ENCODE peak calls at places on chromosome 17, in five cellular contexts. One of them, this sample, is unnamed.

GRCh38 chr17:4712526-4712925 is 2.1 kb downstream of the ARRB2 start:
- DNase-seq in thoracic aorta: no peak
- DNase-seq in sigmoid colon: no peak
- DNase-seq in lower leg skin: no peak
- DNase-seq in HFF-Myc: no peak
- DNase-seq in this sample: no peak

GRCh38 chr17:56112086-56112485 is 41.2 kb upstream of the ANKFN1 start:
- DNase-seq in lower leg skin: no peak
- DNase-seq in HFF-Myc: no peak
- DNase-seq in thoracic aorta: no peak
- DNase-seq in sigmoid colon: no peak
- DNase-seq in this sample: no peak

GRCh38 chr17:19728114-19728495 is 11.7 kb upstream of the SLC47A2 start:
- DNase-seq in HFF-Myc: no peak
- DNase-seq in lower leg skin: peak; percentile 93
- DNase-seq in thoracic aorta: peak; percentile 40
- DNase-seq in sigmoid colon: peak; percentile 95
- DNase-seq in this sample: no peak

GRCh38 chr17:1196946-1197345 is 17.2 kb upstream of the ABR start:
- DNase-seq in lower leg skin: no peak
- DNase-seq in HFF-Myc: no peak
- DNase-seq in sigmoid colon: no peak
- DNase-seq in thoracic aorta: no peak
- DNase-seq in this sample: no peak

GRCh38 chr17:21005367-21005766 is 37.4 kb downstream of the USP22 start:
- DNase-seq in lower leg skin: no peak
- DNase-seq in sigmoid colon: no peak
- DNase-seq in thoracic aorta: no peak
- DNase-seq in HFF-Myc: no peak
- DNase-seq in this sample: no peak

GRCh38 chr17:46110219-46110618 is 83.0 kb downstream of the KANSL1 start:
- DNase-seq in HFF-Myc: no peak
- DNase-seq in sigmoid colon: no peak
- DNase-seq in thoracic aorta: no peak
- DNase-seq in lower leg skin: no peak
- DNase-seq in this sample: no peak

GRCh38 chr17:66570353-66571195 is 264.3 kb upstream of the CACNG5 start:
- DNase-seq in lower leg skin: no peak
- DNase-seq in sigmoid colon: no peak
- DNase-seq in HFF-Myc: no peak
- DNase-seq in thoracic aorta: no peak
- DNase-seq in this sample: no peak

GRCh38 chr17:74758846-74759163 is 10.4 kb downstream of the NHERF1 start:
- DNase-seq in lower leg skin: no peak
- DNase-seq in thoracic aorta: no peak
- DNase-seq in HFF-Myc: no peak
- DNase-seq in sigmoid colon: no peak
- DNase-seq in this sample: no peak

GRCh38 chr17:69175812-69176517 is 34.3 kb upstream of the ABCA6 start:
- DNase-seq in HFF-Myc: peak; percentile 52
- DNase-seq in lower leg skin: no peak
- DNase-seq in thoracic aorta: no peak
- DNase-seq in sigmoid colon: no peak
- DNase-seq in this sample: no peak

GRCh38 chr17:36064142-36064541 is at the start of gene CCL18:
- DNase-seq in lower leg skin: no peak
- DNase-seq in thoracic aorta: no peak
- DNase-seq in sigmoid colon: no peak
- DNase-seq in HFF-Myc: no peak
- DNase-seq in this sample: no peak

GRCh38 chr17:41972571-41973411 is 6.2 kb downstream of the CNP start:
- DNase-seq in lower leg skin: no peak
- DNase-seq in sigmoid colon: no peak
- DNase-seq in HFF-Myc: no peak
- DNase-seq in thoracic aorta: no peak
- DNase-seq in this sample: no peak

GRCh38 chr17:79987187-79987889 is 48.3 kb downstream of the TBC1D16 start:
- DNase-seq in sigmoid colon: peak; percentile 50
- DNase-seq in HFF-Myc: no peak
- DNase-seq in thoracic aorta: no peak
- DNase-seq in lower leg skin: no peak
- DNase-seq in this sample: no peak

GRCh38 chr17:33940769-33941168 is 314.3 kb upstream of the CCL2 start:
- DNase-seq in sigmoid colon: no peak
- DNase-seq in thoracic aorta: no peak
- DNase-seq in lower leg skin: no peak
- DNase-seq in HFF-Myc: no peak
- DNase-seq in this sample: no peak

GRCh38 chr17:76911299-76912007 is 43.2 kb downstream of the MGAT5B start:
- DNase-seq in HFF-Myc: no peak
- DNase-seq in lower leg skin: no peak
- DNase-seq in sigmoid colon: no peak
- DNase-seq in thoracic aorta: no peak
- DNase-seq in this sample: no peak

GRCh38 chr17:31724026-31724425 is 135.0 kb downstream of the COPRS start:
- DNase-seq in thoracic aorta: no peak
- DNase-seq in HFF-Myc: peak; percentile 52
- DNase-seq in sigmoid colon: no peak
- DNase-seq in lower leg skin: no peak
- DNase-seq in this sample: peak; percentile 51

GRCh38 chr17:327296-327695 is 25.3 kb downstream of the RPH3AL start:
- DNase-seq in lower leg skin: no peak
- DNase-seq in thoracic aorta: no peak
- DNase-seq in HFF-Myc: no peak
- DNase-seq in sigmoid colon: peak; percentile 48
- DNase-seq in this sample: no peak

GRCh38 chr17:68196394-68197090 is 51.3 kb upstream of the AMZ2 start:
- DNase-seq in thoracic aorta: no peak
- DNase-seq in HFF-Myc: no peak
- DNase-seq in lower leg skin: no peak
- DNase-seq in sigmoid colon: no peak
- DNase-seq in this sample: no peak

GRCh38 chr17:35313875-35314409 is 59.5 kb downstream of the SLFN11 start:
- DNase-seq in sigmoid colon: no peak
- DNase-seq in thoracic aorta: no peak
- DNase-seq in HFF-Myc: no peak
- DNase-seq in lower leg skin: peak; percentile 21
- DNase-seq in this sample: no peak

GRCh38 chr17:6303664-6304063 is 131.3 kb downstream of the AIPL1 start:
- DNase-seq in lower leg skin: no peak
- DNase-seq in HFF-Myc: no peak
- DNase-seq in sigmoid colon: no peak
- DNase-seq in thoracic aorta: no peak
- DNase-seq in this sample: peak; percentile 6

GRCh38 chr17:73820686-73821448 is 176.6 kb upstream of the SDK2 start:
- DNase-seq in sigmoid colon: peak; percentile 12
- DNase-seq in lower leg skin: no peak
- DNase-seq in HFF-Myc: peak; percentile 32
- DNase-seq in thoracic aorta: no peak
- DNase-seq in this sample: no peak

GRCh38 chr17:20071824-20072691 is 62.9 kb downstream of the SPECC1 start:
- DNase-seq in thoracic aorta: no peak
- DNase-seq in HFF-Myc: no peak
- DNase-seq in lower leg skin: no peak
- DNase-seq in sigmoid colon: no peak
- DNase-seq in this sample: no peak

GRCh38 chr17:65022137-65022536 is 34.4 kb downstream of the GNA13 start:
- DNase-seq in sigmoid colon: no peak
- DNase-seq in HFF-Myc: no peak
- DNase-seq in lower leg skin: no peak
- DNase-seq in thoracic aorta: no peak
- DNase-seq in this sample: no peak
- H3K4me3 ChIP-seq in sigmoid colon: no peak overlapping the region
- H3K4me3 ChIP-seq in HFF-Myc: no peak overlapping the region
- H3K4me3 ChIP-seq in lower leg skin: no peak overlapping the region
- H3K4me3 ChIP-seq in thoracic aorta: no peak overlapping the region
- H3K4me3 ChIP-seq in this sample: no peak overlapping the region

DNA sequence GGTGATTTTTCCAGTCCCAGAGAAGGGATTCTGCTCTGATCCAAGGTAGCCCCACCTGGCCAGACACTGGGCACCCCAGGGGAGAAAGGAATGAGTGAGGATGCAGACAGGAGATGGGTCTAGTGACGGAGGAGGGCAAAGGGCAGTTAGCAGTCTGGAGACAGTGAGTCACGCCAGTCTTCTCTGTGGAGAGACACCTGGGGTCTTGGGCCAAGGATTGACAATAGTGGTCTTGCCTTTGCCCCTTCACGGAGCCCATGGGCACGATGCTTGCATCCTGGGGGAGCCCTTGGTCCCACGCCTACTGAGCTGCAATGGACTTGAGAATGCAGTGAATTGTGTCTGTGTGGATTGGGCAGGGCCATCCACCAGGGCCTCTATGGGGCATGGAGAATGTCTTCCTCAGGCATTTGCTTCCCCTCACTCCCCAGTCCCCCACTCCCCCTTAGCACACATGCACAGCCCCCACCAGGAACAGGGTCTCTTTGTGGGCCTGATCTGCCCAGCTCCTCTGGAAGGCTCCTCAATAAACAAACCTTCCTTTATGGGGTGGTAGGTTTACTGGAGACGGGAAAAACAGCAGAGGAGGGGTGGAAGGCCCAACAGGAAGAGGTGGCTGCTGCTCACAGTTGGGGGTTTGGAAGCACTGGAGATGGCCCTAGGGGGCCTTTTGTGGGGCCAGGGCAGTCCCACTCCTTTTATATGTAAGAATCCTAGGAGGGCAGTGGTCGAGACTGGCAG is 1.4 kb downstream of the CHAD start:
- DNase-seq in HFF-Myc: no peak
- DNase-seq in lower leg skin: no peak
- DNase-seq in thoracic aorta: no peak
- DNase-seq in sigmoid colon: peak; percentile 40
- DNase-seq in this sample: no peak
- TF ChIP-seq CTCF in HFF-Myc: no peak
- TF ChIP-seq CTCF in lower leg skin: no peak
- TF ChIP-seq CTCF in thoracic aorta: no peak
- TF ChIP-seq CTCF in sigmoid colon: no peak
- TF ChIP-seq CTCF in this sample: no peak

GRCh38 chr17:82333279-82334171 is at the start of gene SECTM1:
- DNase-seq in sigmoid colon: peak; percentile 88
- DNase-seq in thoracic aorta: no peak
- DNase-seq in lower leg skin: peak; percentile 72
- DNase-seq in HFF-Myc: no peak
- DNase-seq in this sample: no peak

GRCh38 chr17:82334622-82335394 is 1.2 kb upstream of the SECTM1 start:
- DNase-seq in lower leg skin: no peak
- DNase-seq in HFF-Myc: no peak
- DNase-seq in sigmoid colon: no peak
- DNase-seq in thoracic aorta: no peak
- DNase-seq in this sample: no peak

GRCh38 chr17:82331345-82331939 is 2.1 kb downstream of the SECTM1 start:
- DNase-seq in HFF-Myc: no peak
- DNase-seq in thoracic aorta: no peak
- DNase-seq in sigmoid colon: no peak
- DNase-seq in lower leg skin: no peak
- DNase-seq in this sample: no peak

GRCh38 chr17:82334204-82334621 is 647 bp upstream of the SECTM1 start:
- DNase-seq in thoracic aorta: no peak
- DNase-seq in sigmoid colon: no peak
- DNase-seq in HFF-Myc: no peak
- DNase-seq in lower leg skin: no peak
- DNase-seq in this sample: no peak

GRCh38 chr17:82332669-82333278 is 792 bp downstream of the SECTM1 start:
- DNase-seq in thoracic aorta: no peak
- DNase-seq in HFF-Myc: no peak
- DNase-seq in lower leg skin: no peak
- DNase-seq in sigmoid colon: peak; percentile 85
- DNase-seq in this sample: no peak
- H3K4me3 ChIP-seq in thoracic aorta: peak overlapping the region; percentile 83
- H3K4me3 ChIP-seq in HFF-Myc: peak overlapping the region; percentile 41
- H3K4me3 ChIP-seq in lower leg skin: peak overlapping the region; percentile 41
- H3K4me3 ChIP-seq in sigmoid colon: peak overlapping the region; percentile 79
- H3K4me3 ChIP-seq in this sample: no peak overlapping the region

GRCh38 chr17:50185724-50186545 is 15.5 kb downstream of the COL1A1 start:
- DNase-seq in thoracic aorta: no peak
- DNase-seq in HFF-Myc: no peak
- DNase-seq in sigmoid colon: no peak
- DNase-seq in lower leg skin: no peak
- DNase-seq in this sample: no peak

GRCh38 chr17:50182783-50183438 is 17.1 kb downstream of the SGCA start:
- DNase-seq in HFF-Myc: no peak
- DNase-seq in thoracic aorta: no peak
- DNase-seq in sigmoid colon: no peak
- DNase-seq in lower leg skin: no peak
- DNase-seq in this sample: no peak

GRCh38 chr17:50184611-50185398 is 16.6 kb downstream of the COL1A1 start:
- DNase-seq in lower leg skin: peak; percentile 90
- DNase-seq in thoracic aorta: peak; percentile 46
- DNase-seq in HFF-Myc: no peak
- DNase-seq in sigmoid colon: peak; percentile 92
- DNase-seq in this sample: no peak

GRCh38 chr17:50183439-50184001 is 17.7 kb downstream of the SGCA start:
- DNase-seq in thoracic aorta: no peak
- DNase-seq in sigmoid colon: no peak
- DNase-seq in HFF-Myc: no peak
- DNase-seq in lower leg skin: no peak
- DNase-seq in this sample: no peak

GRCh38 chr17:50184057-50184456 is 17.4 kb downstream of the COL1A1 start:
- DNase-seq in lower leg skin: no peak
- DNase-seq in HFF-Myc: no peak
- DNase-seq in sigmoid colon: no peak
- DNase-seq in thoracic aorta: no peak
- DNase-seq in this sample: no peak
- TF ChIP-seq CTCF in lower leg skin: no peak
- TF ChIP-seq CTCF in HFF-Myc: peak; percentile 34
- TF ChIP-seq CTCF in sigmoid colon: no peak
- TF ChIP-seq CTCF in thoracic aorta: peak; percentile 27
- TF ChIP-seq CTCF in this sample: peak; percentile 29

GRCh38 chr17:39772415-39772814 is 34.7 kb downstream of the GRB7 start:
- DNase-seq in lower leg skin: no peak
- DNase-seq in thoracic aorta: no peak
- DNase-seq in sigmoid colon: no peak
- DNase-seq in HFF-Myc: no peak
- DNase-seq in this sample: no peak

GRCh38 chr17:39775075-39775474 is 37.3 kb downstream of the GRB7 start:
- DNase-seq in HFF-Myc: no peak
- DNase-seq in sigmoid colon: no peak
- DNase-seq in lower leg skin: no peak
- DNase-seq in thoracic aorta: no peak
- DNase-seq in this sample: no peak

GRCh38 chr17:39776267-39776666 is 38.5 kb downstream of the GRB7 start:
- DNase-seq in HFF-Myc: no peak
- DNase-seq in lower leg skin: no peak
- DNase-seq in sigmoid colon: no peak
- DNase-seq in thoracic aorta: no peak
- DNase-seq in this sample: no peak

GRCh38 chr17:39772987-39773664 is 35.4 kb downstream of the GRB7 start:
- DNase-seq in HFF-Myc: no peak
- DNase-seq in lower leg skin: no peak
- DNase-seq in thoracic aorta: no peak
- DNase-seq in sigmoid colon: no peak
- DNase-seq in this sample: no peak

GRCh38 chr17:39774043-39774442 is 36.3 kb downstream of the GRB7 start:
- DNase-seq in lower leg skin: no peak
- DNase-seq in HFF-Myc: no peak
- DNase-seq in thoracic aorta: no peak
- DNase-seq in sigmoid colon: no peak
- DNase-seq in this sample: no peak
- H3K4me3 ChIP-seq in lower leg skin: no peak overlapping the region
- H3K4me3 ChIP-seq in HFF-Myc: no peak overlapping the region
- H3K4me3 ChIP-seq in thoracic aorta: no peak overlapping the region
- H3K4me3 ChIP-seq in sigmoid colon: no peak overlapping the region
- H3K4me3 ChIP-seq in this sample: no peak overlapping the region

GRCh38 chr17:82432017-82432416 is 13.6 kb upstream of the OGFOD3 start:
- DNase-seq in lower leg skin: no peak
- DNase-seq in HFF-Myc: no peak
- DNase-seq in thoracic aorta: no peak
- DNase-seq in sigmoid colon: no peak
- DNase-seq in this sample: no peak
- TF ChIP-seq CTCF in lower leg skin: no peak
- TF ChIP-seq CTCF in HFF-Myc: no peak
- TF ChIP-seq CTCF in thoracic aorta: no peak
- TF ChIP-seq CTCF in sigmoid colon: no peak
- TF ChIP-seq CTCF in this sample: no peak